ENCODE peak calls at places on chromosomes 3 and 15, in four cellular contexts. One of them, this sample, is unnamed.

GRCh38 chr3:121719423-121719822 is 30.1 kb downstream of the GOLGB1 start:
- ATAC-seq in stimulated activated naive B cell treated with anti-CD40 and anti-IgM and Interleukin-4, amounts not matched to agents 10 μg/mL and 1 μg/mL and 100 μg/mL, for 72 hours: no peak
- ATAC-seq in stimulated activated memory B cell treated with anti-CD40 and anti-IgM and Interleukin-4, amounts not matched to agents 10 μg/mL and 1 μg/mL and 100 μg/mL, for 72 hours: no peak
- ATAC-seq in naive thymus-derived CD4-positive, alpha-beta T cell: no peak
- ATAC-seq in this sample: no peak

GRCh38 chr15:52528465-52529288 is at the start of gene MYO5A:
- ATAC-seq in stimulated activated naive B cell treated with anti-CD40 and anti-IgM and Interleukin-4, amounts not matched to agents 10 μg/mL and 1 μg/mL and 100 μg/mL, for 72 hours: peak; percentile 90
- ATAC-seq in stimulated activated memory B cell treated with anti-CD40 and anti-IgM and Interleukin-4, amounts not matched to agents 10 μg/mL and 1 μg/mL and 100 μg/mL, for 72 hours: peak; percentile 93
- ATAC-seq in naive thymus-derived CD4-positive, alpha-beta T cell: peak; percentile 93
- ATAC-seq in this sample: peak; percentile 89

GRCh38 chr3:141065841-141066592 is 14.9 kb downstream of the SPSB4 start:
- ATAC-seq in stimulated activated naive B cell treated with anti-CD40 and anti-IgM and Interleukin-4, amounts not matched to agents 10 μg/mL and 1 μg/mL and 100 μg/mL, for 72 hours: no peak
- ATAC-seq in stimulated activated memory B cell treated with anti-CD40 and anti-IgM and Interleukin-4, amounts not matched to agents 10 μg/mL and 1 μg/mL and 100 μg/mL, for 72 hours: peak; percentile 20
- ATAC-seq in naive thymus-derived CD4-positive, alpha-beta T cell: no peak
- ATAC-seq in this sample: no peak

GRCh38 chr15:99408236-99409096 is 157.2 kb downstream of the LRRC28 start:
- ATAC-seq in stimulated activated naive B cell treated with anti-CD40 and anti-IgM and Interleukin-4, amounts not matched to agents 10 μg/mL and 1 μg/mL and 100 μg/mL, for 72 hours: no peak
- ATAC-seq in stimulated activated memory B cell treated with anti-CD40 and anti-IgM and Interleukin-4, amounts not matched to agents 10 μg/mL and 1 μg/mL and 100 μg/mL, for 72 hours: no peak
- ATAC-seq in naive thymus-derived CD4-positive, alpha-beta T cell: no peak
- ATAC-seq in this sample: no peak

GRCh38 chr3:102354818-102355515 is 79.8 kb upstream of the ZPLD1 start:
- ATAC-seq in stimulated activated naive B cell treated with anti-CD40 and anti-IgM and Interleukin-4, amounts not matched to agents 10 μg/mL and 1 μg/mL and 100 μg/mL, for 72 hours: no peak
- ATAC-seq in stimulated activated memory B cell treated with anti-CD40 and anti-IgM and Interleukin-4, amounts not matched to agents 10 μg/mL and 1 μg/mL and 100 μg/mL, for 72 hours: no peak
- ATAC-seq in naive thymus-derived CD4-positive, alpha-beta T cell: no peak
- ATAC-seq in this sample: no peak

GRCh38 chr3:126277629-126278378 is 79.4 kb downstream of the KLF15 start:
- ATAC-seq in stimulated activated naive B cell treated with anti-CD40 and anti-IgM and Interleukin-4, amounts not matched to agents 10 μg/mL and 1 μg/mL and 100 μg/mL, for 72 hours: no peak
- ATAC-seq in stimulated activated memory B cell treated with anti-CD40 and anti-IgM and Interleukin-4, amounts not matched to agents 10 μg/mL and 1 μg/mL and 100 μg/mL, for 72 hours: peak; percentile 6
- ATAC-seq in naive thymus-derived CD4-positive, alpha-beta T cell: no peak
- ATAC-seq in this sample: no peak

GRCh38 chr15:90470453-90470852 is 59.3 kb upstream of the CRTC3 start:
- ATAC-seq in stimulated activated naive B cell treated with anti-CD40 and anti-IgM and Interleukin-4, amounts not matched to agents 10 μg/mL and 1 μg/mL and 100 μg/mL, for 72 hours: no peak
- ATAC-seq in stimulated activated memory B cell treated with anti-CD40 and anti-IgM and Interleukin-4, amounts not matched to agents 10 μg/mL and 1 μg/mL and 100 μg/mL, for 72 hours: no peak
- ATAC-seq in naive thymus-derived CD4-positive, alpha-beta T cell: no peak
- ATAC-seq in this sample: no peak

GRCh38 chr3:146125946-146126345 is 35.0 kb downstream of the PLOD2 start:
- ATAC-seq in stimulated activated naive B cell treated with anti-CD40 and anti-IgM and Interleukin-4, amounts not matched to agents 10 μg/mL and 1 μg/mL and 100 μg/mL, for 72 hours: no peak
- ATAC-seq in stimulated activated memory B cell treated with anti-CD40 and anti-IgM and Interleukin-4, amounts not matched to agents 10 μg/mL and 1 μg/mL and 100 μg/mL, for 72 hours: no peak
- ATAC-seq in naive thymus-derived CD4-positive, alpha-beta T cell: no peak
- ATAC-seq in this sample: no peak

GRCh38 chr3:166274342-166274741 is 437.1 kb upstream of the BCHE start:
- ATAC-seq in stimulated activated naive B cell treated with anti-CD40 and anti-IgM and Interleukin-4, amounts not matched to agents 10 μg/mL and 1 μg/mL and 100 μg/mL, for 72 hours: no peak
- ATAC-seq in stimulated activated memory B cell treated with anti-CD40 and anti-IgM and Interleukin-4, amounts not matched to agents 10 μg/mL and 1 μg/mL and 100 μg/mL, for 72 hours: no peak
- ATAC-seq in naive thymus-derived CD4-positive, alpha-beta T cell: no peak
- ATAC-seq in this sample: no peak

GRCh38 chr3:128784843-128785242 is 58.9 kb downstream of the RAB7A start:
- ATAC-seq in stimulated activated naive B cell treated with anti-CD40 and anti-IgM and Interleukin-4, amounts not matched to agents 10 μg/mL and 1 μg/mL and 100 μg/mL, for 72 hours: no peak
- ATAC-seq in stimulated activated memory B cell treated with anti-CD40 and anti-IgM and Interleukin-4, amounts not matched to agents 10 μg/mL and 1 μg/mL and 100 μg/mL, for 72 hours: no peak
- ATAC-seq in naive thymus-derived CD4-positive, alpha-beta T cell: no peak
- ATAC-seq in this sample: no peak

GRCh38 chr3:23994247-23994574 is 49.1 kb downstream of the NR1D2 start:
- ATAC-seq in stimulated activated naive B cell treated with anti-CD40 and anti-IgM and Interleukin-4, amounts not matched to agents 10 μg/mL and 1 μg/mL and 100 μg/mL, for 72 hours: no peak
- ATAC-seq in stimulated activated memory B cell treated with anti-CD40 and anti-IgM and Interleukin-4, amounts not matched to agents 10 μg/mL and 1 μg/mL and 100 μg/mL, for 72 hours: no peak
- ATAC-seq in naive thymus-derived CD4-positive, alpha-beta T cell: no peak
- ATAC-seq in this sample: no peak

GRCh38 chr15:58292761-58293175 is 139.0 kb upstream of the LIPC start:
- ATAC-seq in stimulated activated naive B cell treated with anti-CD40 and anti-IgM and Interleukin-4, amounts not matched to agents 10 μg/mL and 1 μg/mL and 100 μg/mL, for 72 hours: no peak
- ATAC-seq in stimulated activated memory B cell treated with anti-CD40 and anti-IgM and Interleukin-4, amounts not matched to agents 10 μg/mL and 1 μg/mL and 100 μg/mL, for 72 hours: no peak
- ATAC-seq in naive thymus-derived CD4-positive, alpha-beta T cell: no peak
- ATAC-seq in this sample: peak; percentile 55

GRCh38 chr15:34714476-34715121 is 40.2 kb downstream of the GJD2 start:
- ATAC-seq in stimulated activated naive B cell treated with anti-CD40 and anti-IgM and Interleukin-4, amounts not matched to agents 10 μg/mL and 1 μg/mL and 100 μg/mL, for 72 hours: no peak
- ATAC-seq in stimulated activated memory B cell treated with anti-CD40 and anti-IgM and Interleukin-4, amounts not matched to agents 10 μg/mL and 1 μg/mL and 100 μg/mL, for 72 hours: no peak
- ATAC-seq in naive thymus-derived CD4-positive, alpha-beta T cell: no peak
- ATAC-seq in this sample: no peak

GRCh38 chr3:187243933-187244564 is 46.8 kb downstream of the RTP1 start:
- ATAC-seq in stimulated activated naive B cell treated with anti-CD40 and anti-IgM and Interleukin-4, amounts not matched to agents 10 μg/mL and 1 μg/mL and 100 μg/mL, for 72 hours: no peak
- ATAC-seq in stimulated activated memory B cell treated with anti-CD40 and anti-IgM and Interleukin-4, amounts not matched to agents 10 μg/mL and 1 μg/mL and 100 μg/mL, for 72 hours: no peak
- ATAC-seq in naive thymus-derived CD4-positive, alpha-beta T cell: no peak
- ATAC-seq in this sample: no peak

GRCh38 chr3:191378142-191378541 is 47.8 kb upstream of the UTS2B start:
- ATAC-seq in stimulated activated naive B cell treated with anti-CD40 and anti-IgM and Interleukin-4, amounts not matched to agents 10 μg/mL and 1 μg/mL and 100 μg/mL, for 72 hours: no peak
- ATAC-seq in stimulated activated memory B cell treated with anti-CD40 and anti-IgM and Interleukin-4, amounts not matched to agents 10 μg/mL and 1 μg/mL and 100 μg/mL, for 72 hours: no peak
- ATAC-seq in naive thymus-derived CD4-positive, alpha-beta T cell: no peak
- ATAC-seq in this sample: no peak

GRCh38 chr3:127628426-127628787 is 578 bp upstream of the PODXL2 start:
- ATAC-seq in stimulated activated naive B cell treated with anti-CD40 and anti-IgM and Interleukin-4, amounts not matched to agents 10 μg/mL and 1 μg/mL and 100 μg/mL, for 72 hours: no peak
- ATAC-seq in stimulated activated memory B cell treated with anti-CD40 and anti-IgM and Interleukin-4, amounts not matched to agents 10 μg/mL and 1 μg/mL and 100 μg/mL, for 72 hours: no peak
- ATAC-seq in naive thymus-derived CD4-positive, alpha-beta T cell: no peak
- ATAC-seq in this sample: no peak

GRCh38 chr3:37909067-37909911 is 47.6 kb downstream of the CTDSPL start:
- ATAC-seq in stimulated activated naive B cell treated with anti-CD40 and anti-IgM and Interleukin-4, amounts not matched to agents 10 μg/mL and 1 μg/mL and 100 μg/mL, for 72 hours: no peak
- ATAC-seq in stimulated activated memory B cell treated with anti-CD40 and anti-IgM and Interleukin-4, amounts not matched to agents 10 μg/mL and 1 μg/mL and 100 μg/mL, for 72 hours: no peak
- ATAC-seq in naive thymus-derived CD4-positive, alpha-beta T cell: peak; percentile 24
- ATAC-seq in this sample: no peak

GRCh38 chr3:126895178-126896066 is 87.5 kb upstream of the PLXNA1 start:
- ATAC-seq in stimulated activated naive B cell treated with anti-CD40 and anti-IgM and Interleukin-4, amounts not matched to agents 10 μg/mL and 1 μg/mL and 100 μg/mL, for 72 hours: no peak
- ATAC-seq in stimulated activated memory B cell treated with anti-CD40 and anti-IgM and Interleukin-4, amounts not matched to agents 10 μg/mL and 1 μg/mL and 100 μg/mL, for 72 hours: no peak
- ATAC-seq in naive thymus-derived CD4-positive, alpha-beta T cell: no peak
- ATAC-seq in this sample: no peak

GRCh38 chr3:39028466-39028865 is 23.3 kb downstream of the SCN11A start:
- ATAC-seq in stimulated activated naive B cell treated with anti-CD40 and anti-IgM and Interleukin-4, amounts not matched to agents 10 μg/mL and 1 μg/mL and 100 μg/mL, for 72 hours: no peak
- ATAC-seq in stimulated activated memory B cell treated with anti-CD40 and anti-IgM and Interleukin-4, amounts not matched to agents 10 μg/mL and 1 μg/mL and 100 μg/mL, for 72 hours: no peak
- ATAC-seq in naive thymus-derived CD4-positive, alpha-beta T cell: no peak
- ATAC-seq in this sample: no peak

GRCh38 chr3:170128259-170128976 is 53.1 kb downstream of the PHC3 start:
- ATAC-seq in stimulated activated naive B cell treated with anti-CD40 and anti-IgM and Interleukin-4, amounts not matched to agents 10 μg/mL and 1 μg/mL and 100 μg/mL, for 72 hours: peak; percentile 85
- ATAC-seq in stimulated activated memory B cell treated with anti-CD40 and anti-IgM and Interleukin-4, amounts not matched to agents 10 μg/mL and 1 μg/mL and 100 μg/mL, for 72 hours: peak; percentile 87
- ATAC-seq in naive thymus-derived CD4-positive, alpha-beta T cell: peak; percentile 64
- ATAC-seq in this sample: peak; percentile 13

GRCh38 chr15:64503640-64504039 is 43.3 kb downstream of the ZNF609 start:
- ATAC-seq in stimulated activated naive B cell treated with anti-CD40 and anti-IgM and Interleukin-4, amounts not matched to agents 10 μg/mL and 1 μg/mL and 100 μg/mL, for 72 hours: peak; percentile 46
- ATAC-seq in stimulated activated memory B cell treated with anti-CD40 and anti-IgM and Interleukin-4, amounts not matched to agents 10 μg/mL and 1 μg/mL and 100 μg/mL, for 72 hours: no peak
- ATAC-seq in naive thymus-derived CD4-positive, alpha-beta T cell: peak; percentile 58
- ATAC-seq in this sample: peak; percentile 34

GRCh38 chr15:68542348-68542747 is 36.4 kb upstream of the CORO2B start:
- ATAC-seq in stimulated activated naive B cell treated with anti-CD40 and anti-IgM and Interleukin-4, amounts not matched to agents 10 μg/mL and 1 μg/mL and 100 μg/mL, for 72 hours: no peak
- ATAC-seq in stimulated activated memory B cell treated with anti-CD40 and anti-IgM and Interleukin-4, amounts not matched to agents 10 μg/mL and 1 μg/mL and 100 μg/mL, for 72 hours: no peak
- ATAC-seq in naive thymus-derived CD4-positive, alpha-beta T cell: no peak
- ATAC-seq in this sample: no peak

GRCh38 chr3:183210341-183210740 is 42.7 kb upstream of the B3GNT5 start:
- ATAC-seq in stimulated activated naive B cell treated with anti-CD40 and anti-IgM and Interleukin-4, amounts not matched to agents 10 μg/mL and 1 μg/mL and 100 μg/mL, for 72 hours: peak; percentile 41
- ATAC-seq in stimulated activated memory B cell treated with anti-CD40 and anti-IgM and Interleukin-4, amounts not matched to agents 10 μg/mL and 1 μg/mL and 100 μg/mL, for 72 hours: no peak
- ATAC-seq in naive thymus-derived CD4-positive, alpha-beta T cell: peak; percentile 74
- ATAC-seq in this sample: no peak

GRCh38 chr3:126661965-126662364 is 7.0 kb upstream of the TXNRD3 start:
- ATAC-seq in stimulated activated naive B cell treated with anti-CD40 and anti-IgM and Interleukin-4, amounts not matched to agents 10 μg/mL and 1 μg/mL and 100 μg/mL, for 72 hours: no peak
- ATAC-seq in stimulated activated memory B cell treated with anti-CD40 and anti-IgM and Interleukin-4, amounts not matched to agents 10 μg/mL and 1 μg/mL and 100 μg/mL, for 72 hours: no peak
- ATAC-seq in naive thymus-derived CD4-positive, alpha-beta T cell: no peak
- ATAC-seq in this sample: no peak

GRCh38 chr3:156389151-156389760 is 165.7 kb downstream of the SSR3 start:
- ATAC-seq in stimulated activated naive B cell treated with anti-CD40 and anti-IgM and Interleukin-4, amounts not matched to agents 10 μg/mL and 1 μg/mL and 100 μg/mL, for 72 hours: no peak
- ATAC-seq in stimulated activated memory B cell treated with anti-CD40 and anti-IgM and Interleukin-4, amounts not matched to agents 10 μg/mL and 1 μg/mL and 100 μg/mL, for 72 hours: no peak
- ATAC-seq in naive thymus-derived CD4-positive, alpha-beta T cell: no peak
- ATAC-seq in this sample: no peak

GRCh38 chr3:16279417-16279816 is 14.4 kb downstream of the OXNAD1 start:
- ATAC-seq in stimulated activated naive B cell treated with anti-CD40 and anti-IgM and Interleukin-4, amounts not matched to agents 10 μg/mL and 1 μg/mL and 100 μg/mL, for 72 hours: no peak
- ATAC-seq in stimulated activated memory B cell treated with anti-CD40 and anti-IgM and Interleukin-4, amounts not matched to agents 10 μg/mL and 1 μg/mL and 100 μg/mL, for 72 hours: no peak
- ATAC-seq in naive thymus-derived CD4-positive, alpha-beta T cell: no peak
- ATAC-seq in this sample: no peak

GRCh38 chr3:190883141-190883540 is 20.6 kb upstream of the GMNC start:
- ATAC-seq in stimulated activated naive B cell treated with anti-CD40 and anti-IgM and Interleukin-4, amounts not matched to agents 10 μg/mL and 1 μg/mL and 100 μg/mL, for 72 hours: no peak
- ATAC-seq in stimulated activated memory B cell treated with anti-CD40 and anti-IgM and Interleukin-4, amounts not matched to agents 10 μg/mL and 1 μg/mL and 100 μg/mL, for 72 hours: no peak
- ATAC-seq in naive thymus-derived CD4-positive, alpha-beta T cell: no peak
- ATAC-seq in this sample: no peak

GRCh38 chr3:186760141-186760813 is 23.1 kb upstream of the EIF4A2 start:
- ATAC-seq in stimulated activated naive B cell treated with anti-CD40 and anti-IgM and Interleukin-4, amounts not matched to agents 10 μg/mL and 1 μg/mL and 100 μg/mL, for 72 hours: no peak
- ATAC-seq in stimulated activated memory B cell treated with anti-CD40 and anti-IgM and Interleukin-4, amounts not matched to agents 10 μg/mL and 1 μg/mL and 100 μg/mL, for 72 hours: no peak
- ATAC-seq in naive thymus-derived CD4-positive, alpha-beta T cell: no peak
- ATAC-seq in this sample: peak; percentile 97

This sample was measured in activated T-helper 17 cell treated with anti-CD3 and anti-CD28 coated beads, Interleukin-2, amount 50 U/mL, for 72 hours.